ENCODE peak calls at places on chromosomes 11 and 22, in eight cellular contexts. N, C, H, E, R, U, F and T are unnamed samples.
A peak's percentile ranks its signal among the peaks of the same experiment; 100 is the strongest.

GRCh38 chr11:70383664-70384395 is 14.5 kb upstream of the CTTN start:
- DNase-seq in N (no peak), U (peak; percentile 23), R (no peak), C (no peak), F (no peak), H (no peak), E (no peak), T (no peak)

GRCh38 chr11:68116892-68117435 is 4.2 kb downstream of the CHKA start:
- DNase-seq in R (no peak), H (no peak), C (no peak), F (no peak), U (no peak), E (no peak), N (no peak), T (no peak)

GRCh38 chr11:76035020-76035419 is 171.3 kb downstream of the WNT11 start:
- DNase-seq in E (no peak), R (no peak), N (no peak), H (no peak), U (no peak), C (no peak), F (no peak), T (no peak)

GRCh38 chr22:50547231-50547851 is 1.6 kb downstream of the KLHDC7B start:
- DNase-seq in U (no peak), N (no peak), H (no peak), R (no peak), C (no peak), F (no peak), E (no peak), T (no peak)

GRCh38 chr22:29259253-29259899 is 8.4 kb downstream of the RHBDD3 start:
- DNase-seq in R (no peak), U (no peak), E (peak; percentile 7), C (no peak), N (no peak), F (no peak), H (no peak), T (no peak)

GRCh38 chr11:61963282-61964057 is 4.0 kb downstream of the FTH1 start:
- DNase-seq in N (peak; percentile 7), U (peak; percentile 51), F (no peak), R (no peak), H (peak; percentile 29), C (no peak), E (peak; percentile 86), T (no peak)

GRCh38 chr11:2997406-2997805 is 5.3 kb upstream of the NAP1L4 start:
- DNase-seq in N (peak; percentile 1), U (peak; percentile 24), H (no peak), E (no peak), F (no peak), C (no peak), R (no peak), T (no peak)

GRCh38 chr11:49316180-49316579 is 107.8 kb upstream of the FOLH1 start:
- DNase-seq in N (no peak), U (no peak), E (no peak), F (no peak), R (no peak), C (no peak), H (no peak), T (no peak)

GRCh38 chr11:120666121-120666639 is 154.6 kb downstream of the GRIK4 start:
- DNase-seq in E (no peak), F (no peak), N (no peak), C (peak; percentile 35), U (no peak), R (no peak), H (no peak), T (no peak)

GRCh38 chr11:2166091-2166851 is 5.3 kb upstream of the INS start:
- DNase-seq in U (peak; percentile 71), N (peak; percentile 53), R (no peak), C (no peak), E (peak; percentile 21), H (no peak), F (no peak), T (no peak)

GRCh38 chr22:29938285-29938693 is 55.3 kb downstream of the MTMR3 start:
- DNase-seq in F (no peak), R (no peak), N (no peak), E (no peak), U (no peak), C (no peak), H (no peak), T (no peak)

GRCh38 chr11:91966368-91966767 is 258.2 kb upstream of the FAT3 start:
- DNase-seq in N (no peak), U (no peak), C (no peak), H (no peak), R (no peak), E (no peak), F (no peak), T (no peak)

GRCh38 chr11:334264-335033 is 13.8 kb upstream of the IFITM3 start:
- DNase-seq in H (peak; percentile 85), E (peak; percentile 87), R (no peak), F (no peak), U (no peak), N (peak; percentile 58), C (no peak), T (no peak)

GRCh38 chr22:22682196-22682595 is 37.8 kb downstream of the GGTLC2 start:
- DNase-seq in N (no peak), H (no peak), U (no peak), E (no peak), R (no peak), C (no peak), F (no peak), T (no peak)

DNA sequence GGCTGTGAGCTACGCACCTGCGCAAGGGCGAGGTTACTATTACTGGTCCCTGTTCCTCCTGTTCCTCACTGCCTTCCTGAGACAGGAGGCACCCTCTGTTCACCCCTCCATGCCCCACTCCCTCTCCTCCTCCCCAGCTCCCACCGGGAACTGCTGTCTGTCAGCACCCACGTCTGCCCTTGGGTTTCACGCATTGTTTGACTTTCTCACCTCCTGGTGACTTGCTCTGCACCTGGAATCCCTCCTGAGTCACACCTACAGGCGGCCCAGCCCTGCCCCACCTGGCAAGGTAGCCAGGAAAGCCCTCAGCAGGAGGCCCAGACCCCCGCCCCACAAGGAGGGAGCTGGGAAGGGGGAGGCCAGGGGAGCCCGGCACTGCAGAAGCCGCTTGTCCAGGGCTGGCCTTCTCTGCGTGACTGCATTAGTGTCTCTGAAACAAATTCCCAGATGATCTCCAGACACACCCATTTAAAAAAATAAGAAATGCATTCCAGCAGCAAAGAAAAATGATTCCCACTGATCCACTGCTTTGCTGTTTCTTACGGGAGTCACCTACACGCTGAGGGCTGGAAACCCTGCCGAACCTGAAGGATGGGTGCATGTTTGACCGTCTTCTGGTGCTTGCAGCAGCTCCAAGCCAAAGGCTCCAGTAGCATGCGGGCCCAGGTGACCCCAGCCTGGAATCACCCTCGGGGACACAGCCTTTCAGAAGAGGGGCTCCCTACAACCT is 86.3 kb downstream of the CELSR1 start:
- DNase-seq in E (no peak), F (no peak), C (no peak), U (no peak), R (no peak), H (no peak), N (no peak), T (no peak)
- TF ChIP-seq CTCF in E (no peak), F (no peak), C (no peak), U (no peak), R (no peak), H (no peak), N (no peak), T (no peak)

GRCh38 chr22:42942351-42942750 is 72.6 kb downstream of the PACSIN2 start:
- DNase-seq in N (no peak), C (no peak), U (no peak), E (no peak), R (no peak), H (no peak), F (no peak), T (no peak)

GRCh38 chr22:42938976-42939375 is 76.0 kb downstream of the PACSIN2 start:
- DNase-seq in U (no peak), N (no peak), R (no peak), E (no peak), F (peak; percentile 76), C (no peak), H (no peak), T (no peak)

GRCh38 chr22:42938449-42938848 is 76.5 kb downstream of the PACSIN2 start:
- DNase-seq in C (no peak), N (no peak), R (no peak), E (no peak), F (no peak), U (no peak), H (no peak), T (no peak)

GRCh38 chr22:42939451-42939881 is 75.5 kb downstream of the PACSIN2 start:
- DNase-seq in F (no peak), H (no peak), U (no peak), R (no peak), C (no peak), N (no peak), E (no peak), T (no peak)

GRCh38 chr22:42939941-42940653 is 74.9 kb downstream of the PACSIN2 start:
- DNase-seq in C (no peak), R (no peak), E (peak; percentile 77), H (no peak), F (peak; percentile 80), U (no peak), N (no peak), T (peak; percentile 50)
- H3K4me3 ChIP-seq in C (no peak overlapping the region), R (no peak overlapping the region), E (no peak overlapping the region), H (no peak overlapping the region), F (no peak overlapping the region), U (no peak overlapping the region), N (no peak overlapping the region), T (no peak overlapping the region)

DNA sequence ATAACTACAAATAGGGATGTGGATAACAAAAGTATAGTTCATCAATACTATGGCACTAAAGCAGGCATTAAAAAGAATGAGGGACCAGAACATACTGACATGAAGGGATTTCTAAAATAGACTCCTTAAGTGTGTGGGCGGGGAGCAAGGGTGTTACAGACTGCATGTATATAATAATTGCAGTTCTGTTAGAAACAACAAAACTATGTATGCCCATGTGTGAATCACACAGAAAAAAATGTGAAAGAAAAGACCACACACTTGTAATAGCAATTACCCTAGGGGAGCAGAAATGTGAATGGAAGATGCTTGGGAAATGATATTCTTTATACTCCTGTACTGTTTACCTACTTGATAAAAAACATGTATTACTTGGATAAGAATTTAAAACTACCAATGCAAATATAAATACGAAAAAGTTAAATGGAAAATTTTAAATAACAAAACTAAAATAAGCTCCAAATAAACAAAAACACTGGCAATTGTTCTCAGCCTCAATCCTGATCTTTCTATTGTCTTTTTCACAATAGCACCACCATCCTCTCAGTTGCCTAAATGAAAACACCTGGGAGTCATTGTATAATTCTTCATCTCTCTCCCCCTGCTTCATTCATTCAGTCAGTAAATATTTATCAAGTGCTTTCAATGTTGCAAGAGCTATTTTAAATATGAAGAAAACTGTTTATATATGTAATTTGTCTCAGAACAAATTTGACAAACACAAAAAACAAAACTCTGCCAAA is 129.8 kb downstream of the FCHSD2 start:
- DNase-seq in H (no peak), U (no peak), R (no peak), C (no peak), F (no peak), E (peak; percentile 30), N (no peak), T (no peak)
- H3K36me3 ChIP-seq in H (no peaks in the 10 kb centered on the region), U (no peaks in the 10 kb centered on the region), R (peaks cover 29% of the 10 kb centered on the region), C (peaks cover 16% of the 10 kb centered on the region), F (no peaks in the 10 kb centered on the region), E (no peaks in the 10 kb centered on the region), N (no peaks in the 10 kb centered on the region), T (peaks cover 5% of the 10 kb centered on the region)

DNA sequence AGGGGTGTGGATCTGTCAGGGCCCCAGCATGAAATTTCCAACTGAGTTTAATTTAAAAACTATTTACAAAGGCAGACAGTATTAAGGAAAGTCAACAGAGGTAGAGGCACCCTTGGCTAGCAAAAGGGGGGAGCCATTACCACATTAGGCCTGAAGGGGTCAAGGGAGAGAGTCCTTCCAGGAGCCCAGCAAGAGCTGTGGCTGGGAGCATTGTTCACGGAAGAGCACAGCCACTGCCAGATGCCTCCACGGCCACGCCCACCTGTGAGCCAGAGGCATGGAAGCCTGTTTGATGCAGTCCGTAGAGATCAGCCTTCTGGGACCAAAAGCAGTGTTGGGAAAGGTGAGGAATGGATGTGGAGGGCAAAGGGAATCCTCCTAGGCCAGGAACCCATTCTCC is 102.6 kb downstream of the GALNT18 start:
- DNase-seq in F (no peak), U (no peak), N (no peak), E (no peak), C (no peak), H (no peak), R (no peak), T (no peak)
- TF ChIP-seq CTCF in F (no peak), U (no peak), N (no peak), E (no peak), C (no peak), H (no peak), R (peak; percentile 14), T (no peak)